ENCODE peak calls at places on chromosome 22, in four cellular contexts. U is IMR-90, P is K562, R is GM12878. E is an unnamed sample.

GRCh38 chr22:45308624-45309421 is 911 bp upstream of the FAM118A start:
- DNase-seq in U (no peak), P (no peak), R (no peak), E (no peak)

GRCh38 chr22:50010676-50011446 is 1.7 kb downstream of the IL17REL start:
- DNase-seq in U (no peak), P (no peak), R (no peak), E (no peak)

GRCh38 chr22:49936973-49937757 is 18.7 kb downstream of the CRELD2 start:
- DNase-seq in U (no peak), P (no peak), R (no peak), E (peak; percentile 60)

GRCh38 chr22:29394931-29395581 is 6.7 kb upstream of the AP1B1 start:
- DNase-seq in U (peak; percentile 72), P (peak; percentile 69), R (no peak), E (peak; percentile 83)

GRCh38 chr22:33958741-33959140 is 38.5 kb upstream of the LARGE1 start:
- DNase-seq in U (no peak), P (no peak), R (no peak), E (no peak)

GRCh38 chr22:29093980-29094379 is 21.1 kb downstream of the KREMEN1 start:
- DNase-seq in U (no peak), P (no peak), R (no peak), E (no peak)

GRCh38 chr22:34903416-34903815 is 162.5 kb upstream of the ISX start:
- DNase-seq in U (no peak), P (no peak), R (no peak), E (no peak)

GRCh38 chr22:29040385-29041275 is 21.0 kb downstream of the C22orf31 start:
- DNase-seq in U (peak; percentile 93), P (peak; percentile 49), R (peak; percentile 36), E (peak; percentile 83)

GRCh38 chr22:23769321-23769965 is 1.7 kb upstream of the CHCHD10 start:
- DNase-seq in U (no peak), P (no peak), R (no peak), E (no peak)

GRCh38 chr22:21816787-21817496 is 50.5 kb downstream of the MAPK1 start:
- DNase-seq in U (peak; percentile 95), P (peak; percentile 87), R (peak; percentile 61), E (peak; percentile 95)

GRCh38 chr22:46031066-46031465 is 54.1 kb upstream of the WNT7B start:
- DNase-seq in U (no peak), P (no peak), R (no peak), E (no peak)

GRCh38 chr22:43126506-43127165 is 16.1 kb downstream of the BIK start:
- DNase-seq in U (peak; percentile 85), P (peak; percentile 30), R (no peak), E (peak; percentile 29)

GRCh38 chr22:31753005-31753633 is 700 bp upstream of the DEPDC5 start:
- DNase-seq in U (no peak), P (peak; percentile 70), R (no peak), E (no peak)
- TF ChIP-seq FOS in U (no peak), P (no peak), R (no peak), E (no peak)

GRCh38 chr22:24948356-24949202 is 2.1 kb upstream of the LHFPL7 start:
- DNase-seq in U (no peak), P (no peak), R (no peak), E (no peak)

GRCh38 chr22:24951942-24952836 is at the start of gene KIAA1671:
- DNase-seq in U (peak; percentile 27), P (peak; percentile 92), R (no peak), E (peak; percentile 87)

GRCh38 chr22:24947881-24948280 is 1.4 kb upstream of the LHFPL7 start:
- DNase-seq in U (no peak), P (no peak), R (no peak), E (no peak)

GRCh38 chr22:24952837-24953293 is 349 bp downstream of the KIAA1671 start:
- DNase-seq in U (peak; percentile 7), P (no peak), R (no peak), E (peak; percentile 86)

DNA sequence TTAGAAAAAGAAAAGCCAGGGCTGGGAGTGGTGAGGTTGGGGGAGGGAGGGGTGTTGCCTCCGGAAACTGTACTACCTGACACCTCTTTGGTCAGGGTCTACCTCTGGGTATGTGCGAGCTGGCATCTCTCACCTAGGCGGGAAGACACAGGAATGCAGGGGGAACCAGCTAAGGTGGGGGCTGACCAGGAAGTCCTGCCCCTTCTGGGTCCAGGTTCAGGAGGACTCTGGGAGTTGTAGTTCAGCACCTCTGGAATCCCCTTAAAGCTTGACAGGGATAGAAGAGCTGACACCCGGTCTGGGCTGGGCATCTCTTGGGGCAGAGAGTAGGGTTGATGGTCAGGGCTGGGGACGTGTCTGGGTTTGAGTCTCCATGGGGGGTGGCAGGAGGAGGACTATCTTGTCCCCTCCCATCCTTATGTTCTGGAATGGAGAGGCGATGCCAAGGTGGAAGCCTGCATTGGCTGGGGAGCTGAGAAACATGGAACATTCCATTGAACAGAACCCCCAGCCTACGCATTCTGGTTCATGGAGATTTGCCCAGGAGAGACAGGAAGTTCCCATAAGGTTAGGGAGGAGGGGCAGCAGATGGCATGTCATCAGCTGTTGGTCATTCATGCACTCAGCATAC is 2.1 kb upstream of the KIAA1671 start:
- DNase-seq in U (peak; percentile 8), P (no peak), R (no peak), E (no peak)
- H3K4me3 ChIP-seq in U (no peak overlapping the region), P (no peak overlapping the region), R (no peak overlapping the region), E (no peak overlapping the region)

GRCh38 chr22:17258015-17258827 is 39.0 kb upstream of the ADA2 start:
- DNase-seq in U (no peak), P (peak; percentile 35), R (peak; percentile 98), E (no peak)

GRCh38 chr22:17257091-17257490 is 37.9 kb upstream of the ADA2 start:
- DNase-seq in U (no peak), P (no peak), R (no peak), E (no peak)

GRCh38 chr22:17260291-17260690 is 41.1 kb upstream of the ADA2 start:
- DNase-seq in U (no peak), P (no peak), R (no peak), E (no peak)

GRCh38 chr22:17260950-17261349 is 41.7 kb upstream of the ADA2 start:
- DNase-seq in U (no peak), P (no peak), R (no peak), E (no peak)

DNA sequence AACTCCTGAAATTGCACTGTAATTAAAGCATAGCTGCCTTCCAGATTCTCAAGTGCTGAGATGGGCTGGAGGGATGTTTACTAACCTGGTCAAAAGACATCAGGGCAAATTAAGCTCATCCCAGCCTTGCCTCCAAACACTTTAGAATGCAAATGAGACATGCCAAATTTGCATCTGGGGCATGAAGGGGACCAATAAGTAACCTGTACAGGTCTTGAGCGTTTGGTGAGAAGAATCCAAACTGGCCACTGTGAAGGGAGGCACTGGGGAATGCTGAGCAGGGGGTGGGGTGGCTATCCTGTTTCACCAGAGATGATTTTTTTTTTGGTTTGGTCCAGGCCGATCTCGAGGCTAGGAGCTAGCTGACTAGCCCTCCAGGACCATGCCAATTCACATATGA is 38.3 kb upstream of the ADA2 start:
- DNase-seq in U (no peak), P (no peak), R (no peak), E (no peak)
- H2AFZ ChIP-seq in U (no peak overlapping the region), P (no peak overlapping the region), R (peak overlapping the region; percentile 47), E (no peak overlapping the region)

DNA sequence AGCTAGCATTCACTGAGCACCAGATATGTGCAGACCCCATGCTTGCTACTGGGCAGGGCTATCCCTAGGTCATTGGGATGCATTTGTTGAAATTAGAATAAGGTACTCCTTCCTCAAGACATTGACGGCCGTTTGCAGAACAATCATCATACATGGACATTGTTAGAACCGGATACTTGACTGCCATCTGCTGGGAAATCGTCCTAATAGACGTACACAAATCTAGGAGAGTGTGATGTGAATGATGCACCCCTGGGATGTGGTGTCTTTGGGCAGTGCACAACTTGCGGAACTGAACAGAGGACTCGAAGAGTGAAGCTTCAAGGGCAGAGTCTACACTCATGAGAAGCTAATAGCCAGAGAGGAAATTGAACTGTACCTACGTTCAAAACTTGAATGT is 35.9 kb downstream of the MYO18B start:
- DNase-seq in U (peak; percentile 45), P (peak; percentile 19), R (peak; percentile 11), E (peak; percentile 44)
- TF ChIP-seq FOS in U (no peak), P (no peak), R (no peak), E (no peak)

DNA sequence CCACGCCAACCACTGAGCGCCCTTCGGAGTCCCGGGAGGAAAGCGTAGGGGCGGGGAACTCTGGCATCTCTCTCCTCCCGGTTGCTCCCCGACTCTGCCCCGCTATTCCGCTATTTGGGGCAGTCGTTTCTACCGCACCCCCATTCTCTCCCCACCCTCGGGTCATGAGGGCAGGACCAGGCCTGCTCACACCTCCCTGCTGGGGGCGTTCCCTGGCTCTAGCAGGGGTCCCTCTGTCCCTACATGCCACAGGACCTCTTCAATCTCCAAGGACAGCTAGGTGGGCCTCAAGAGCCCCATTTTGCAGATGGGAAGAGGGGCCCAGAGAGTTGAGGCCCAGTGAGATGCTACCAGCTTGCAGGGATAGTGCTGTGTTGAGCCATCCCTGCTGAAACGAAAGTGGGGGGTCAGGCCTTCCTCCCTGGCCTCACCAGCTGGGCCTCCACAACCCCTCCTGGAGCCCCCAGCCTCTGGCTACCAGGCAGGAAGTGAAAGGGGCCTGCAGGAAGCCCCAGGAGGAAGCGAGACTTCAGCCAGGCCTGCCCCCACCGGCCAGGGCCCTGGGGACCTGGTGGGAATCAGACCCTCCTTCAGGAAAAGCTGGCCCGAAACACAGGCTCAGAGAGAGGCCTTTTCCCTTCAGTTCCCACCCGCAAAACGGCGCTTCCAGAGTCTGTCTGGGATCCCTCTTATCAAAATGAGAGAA is 5.5 kb upstream of the SHISA8 start:
- DNase-seq in U (no peak), P (no peak), R (no peak), E (no peak)
- H3K4me3 ChIP-seq in U (no peak overlapping the region), P (no peak overlapping the region), R (peak overlapping the region; percentile 66), E (no peak overlapping the region)

GRCh38 chr22:31055322-31056159 is 25.6 kb upstream of the SMTN start:
- DNase-seq in U (peak; percentile 99), P (no peak), R (no peak), E (peak; percentile 82)

GRCh38 chr22:31062566-31063230 is 18.4 kb upstream of the SMTN start:
- DNase-seq in U (no peak), P (no peak), R (no peak), E (no peak)

DNA sequence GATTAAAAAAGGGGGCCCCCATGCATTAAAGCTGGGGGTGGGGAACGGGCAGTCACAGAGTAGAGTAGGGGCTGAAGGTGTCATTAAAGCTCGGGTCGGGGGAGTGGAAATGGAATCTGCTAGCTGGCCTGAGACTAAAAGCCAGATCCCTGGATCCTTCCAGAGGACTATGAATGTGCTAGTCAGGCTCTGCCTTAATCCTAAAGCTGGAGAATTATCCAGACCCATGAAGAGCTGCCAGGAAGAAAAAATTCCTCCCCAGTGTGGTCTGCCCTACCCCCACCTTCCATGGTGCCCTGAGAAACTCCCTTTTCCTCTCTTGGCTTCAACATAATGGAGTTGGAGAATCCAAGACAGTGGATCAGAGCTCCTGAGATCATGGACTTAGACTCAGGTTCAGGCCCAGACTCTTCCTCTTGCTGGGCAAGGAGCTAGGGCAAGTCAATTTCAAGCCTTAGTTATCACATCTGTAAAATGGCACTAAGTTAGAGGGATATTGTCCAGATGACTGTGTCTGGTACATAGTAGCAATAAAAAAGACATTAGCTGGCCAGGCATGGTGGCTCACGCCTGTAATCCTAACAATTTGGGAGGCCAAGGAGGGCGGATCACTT is 24.0 kb upstream of the SMTN start:
- DNase-seq in U (no peak), P (no peak), R (no peak), E (no peak)
- H2AFZ ChIP-seq in U (no peak overlapping the region), P (no peak overlapping the region), R (no peak overlapping the region), E (no peak overlapping the region)